ENCODE peak calls at places on chromosomes 1 and 21, in seven cellular contexts. I is fibroblast of pulmonary artery, C is CD14-positive monocyte, Z is HCT116, A is lung, S is cardiac muscle cell, B is IMR-90. L is an unnamed sample.

GRCh38 chr1:215600258-215600792 is 33.2 kb downstream of the KCTD3 start:
- DNase-seq in I (no peak), C (no peak), Z (no peak), A (no peak), S (no peak), B (no peak), L (no peak)

GRCh38 chr1:55284856-55285255 is 69.7 kb upstream of the USP24 start:
- DNase-seq in I (peak; percentile 67), C (no peak), Z (peak; percentile 29), A (no peak), S (peak; percentile 57), B (peak; percentile 60), L (peak; percentile 55)

GRCh38 chr1:51439895-51440294 is 79.2 kb downstream of the EPS15 start:
- DNase-seq in I (no peak), C (no peak), Z (no peak), A (no peak), S (no peak), B (no peak), L (no peak)

GRCh38 chr1:147612366-147612765 is 58.0 kb downstream of the ACP6 start:
- DNase-seq in I (no peak), C (no peak), Z (no peak), A (no peak), S (no peak), B (no peak), L (no peak)

GRCh38 chr1:234893725-234894630 is 234.7 kb downstream of the TOMM20 start:
- DNase-seq in I (peak; percentile 58), C (peak; percentile 62), Z (no peak), A (no peak), S (no peak), B (peak; percentile 80), L (no peak)

GRCh38 chr1:36851087-36851486 is 183.2 kb downstream of the GRIK3 start:
- DNase-seq in I (no peak), C (no peak), Z (no peak), A (no peak), S (no peak), B (no peak), L (no peak)

GRCh38 chr1:109275706-109276345 is 7.1 kb downstream of the PSRC1 start:
- DNase-seq in I (no peak), C (no peak), Z (no peak), A (no peak), S (no peak), B (peak; percentile 75), L (no peak)

GRCh38 chr1:226640288-226640687 is 91.7 kb downstream of the STUM start:
- DNase-seq in I (no peak), C (no peak), Z (no peak), A (no peak), S (no peak), B (no peak), L (no peak)

GRCh38 chr1:14061204-14061603 is 361.2 kb downstream of the PRDM2 start:
- DNase-seq in I (no peak), C (no peak), Z (no peak), A (no peak), S (no peak), B (no peak), L (no peak)

GRCh38 chr1:214670098-214670497 is 67.1 kb downstream of the CENPF start:
- DNase-seq in I (peak; percentile 90), C (no peak), Z (no peak), A (no peak), S (peak; percentile 60), B (peak; percentile 65), L (no peak)

GRCh38 chr1:55437692-55438091 is 222.5 kb upstream of the USP24 start:
- DNase-seq in I (no peak), C (no peak), Z (no peak), A (no peak), S (no peak), B (no peak), L (no peak)

DNA sequence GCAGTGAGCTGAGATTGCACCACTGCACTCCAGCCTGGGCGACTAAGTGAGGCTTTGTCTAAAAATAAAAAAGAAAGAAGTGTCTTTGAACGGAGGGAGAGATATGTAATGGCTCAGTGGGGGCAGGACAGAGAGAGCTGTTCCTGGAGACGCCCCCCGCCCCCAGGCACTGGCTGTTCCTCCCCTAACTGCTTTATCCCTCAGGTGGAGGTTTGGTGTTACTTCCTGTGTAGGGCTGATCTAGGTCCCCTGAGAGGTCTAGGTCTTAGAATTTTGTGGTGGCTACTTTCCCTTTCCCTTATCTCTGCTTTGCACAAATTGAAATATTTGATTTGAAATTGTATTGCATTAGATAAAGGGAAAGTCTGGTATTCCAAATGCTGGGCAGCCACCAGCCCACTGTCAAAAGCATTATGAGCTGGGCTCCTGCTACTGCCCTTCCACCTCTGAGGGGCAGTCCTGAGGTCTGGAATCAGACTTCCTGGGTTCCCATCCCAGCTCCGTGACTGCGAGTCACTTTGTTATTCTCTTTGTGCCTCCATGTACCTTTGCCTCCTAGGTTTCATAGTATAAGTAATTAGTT is 134.8 kb upstream of the KIF26B start:
- DNase-seq in I (no peak), C (no peak), Z (no peak), A (no peak), S (no peak), B (no peak), L (no peak)
- TF ChIP-seq CTCF in I (no peak), C (no peak), Z (no peak), A (no peak), S (no peak), B (no peak), L (no peak)

DNA sequence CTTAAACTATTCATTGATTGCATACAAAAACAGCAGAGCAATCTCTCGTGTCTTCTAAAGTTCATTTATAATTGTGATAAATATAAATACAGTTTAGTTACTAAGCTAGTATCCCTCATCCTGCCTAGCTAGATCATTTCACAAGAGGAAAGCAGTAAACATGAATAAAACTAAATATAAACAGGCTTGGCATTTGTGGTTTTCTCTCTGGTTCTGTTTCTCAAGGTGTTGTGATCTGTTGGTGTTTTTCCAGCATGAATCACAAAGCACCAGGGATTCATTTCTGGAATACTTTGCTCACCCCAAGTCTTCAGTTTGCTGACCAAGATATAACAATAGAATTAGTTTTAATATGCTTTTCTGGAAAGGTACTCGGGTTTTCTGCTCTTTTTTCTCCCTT is 32.7 kb upstream of the GLIS1 start:
- DNase-seq in I (peak; percentile 57), C (no peak), Z (no peak), A (no peak), S (no peak), B (peak; percentile 81), L (no peak)
- TF ChIP-seq CTCF in I (no peak), C (no peak), Z (no peak), A (no peak), S (no peak), B (no peak), L (no peak)

GRCh38 chr1:116881879-116882520 is 27.7 kb upstream of the PTGFRN start:
- DNase-seq in I (peak; percentile 99), C (peak; percentile 49), Z (no peak), A (peak; percentile 51), S (peak; percentile 31), B (peak; percentile 65), L (peak; percentile 31)

GRCh38 chr1:116880952-116881351 is 28.8 kb upstream of the PTGFRN start:
- DNase-seq in I (no peak), C (no peak), Z (no peak), A (no peak), S (no peak), B (no peak), L (no peak)

GRCh38 chr1:116879478-116880133 is 30.1 kb upstream of the PTGFRN start:
- DNase-seq in I (no peak), C (no peak), Z (no peak), A (no peak), S (no peak), B (no peak), L (no peak)

GRCh38 chr1:116877369-116877768 is 32.3 kb upstream of the PTGFRN start:
- DNase-seq in I (no peak), C (no peak), Z (no peak), A (no peak), S (no peak), B (no peak), L (no peak)

GRCh38 chr1:116878804-116879477 is 30.8 kb upstream of the PTGFRN start:
- DNase-seq in I (peak; percentile 77), C (no peak), Z (peak; percentile 18), A (no peak), S (peak; percentile 56), B (peak; percentile 17), L (no peak)
- TF ChIP-seq CTCF in I (peak; percentile 5), C (no peak), Z (no peak), A (no peak), S (no peak), B (no peak), L (no peak)

GRCh38 chr1:242129103-242129502 is 130.2 kb upstream of the MAP1LC3C start:
- DNase-seq in I (no peak), C (no peak), Z (peak; percentile 31), A (no peak), S (peak; percentile 45), B (no peak), L (no peak)
- TF ChIP-seq CTCF in I (no peak), C (no peak), Z (peak; percentile 43), A (no peak), S (no peak), B (no peak), L (no peak)

DNA sequence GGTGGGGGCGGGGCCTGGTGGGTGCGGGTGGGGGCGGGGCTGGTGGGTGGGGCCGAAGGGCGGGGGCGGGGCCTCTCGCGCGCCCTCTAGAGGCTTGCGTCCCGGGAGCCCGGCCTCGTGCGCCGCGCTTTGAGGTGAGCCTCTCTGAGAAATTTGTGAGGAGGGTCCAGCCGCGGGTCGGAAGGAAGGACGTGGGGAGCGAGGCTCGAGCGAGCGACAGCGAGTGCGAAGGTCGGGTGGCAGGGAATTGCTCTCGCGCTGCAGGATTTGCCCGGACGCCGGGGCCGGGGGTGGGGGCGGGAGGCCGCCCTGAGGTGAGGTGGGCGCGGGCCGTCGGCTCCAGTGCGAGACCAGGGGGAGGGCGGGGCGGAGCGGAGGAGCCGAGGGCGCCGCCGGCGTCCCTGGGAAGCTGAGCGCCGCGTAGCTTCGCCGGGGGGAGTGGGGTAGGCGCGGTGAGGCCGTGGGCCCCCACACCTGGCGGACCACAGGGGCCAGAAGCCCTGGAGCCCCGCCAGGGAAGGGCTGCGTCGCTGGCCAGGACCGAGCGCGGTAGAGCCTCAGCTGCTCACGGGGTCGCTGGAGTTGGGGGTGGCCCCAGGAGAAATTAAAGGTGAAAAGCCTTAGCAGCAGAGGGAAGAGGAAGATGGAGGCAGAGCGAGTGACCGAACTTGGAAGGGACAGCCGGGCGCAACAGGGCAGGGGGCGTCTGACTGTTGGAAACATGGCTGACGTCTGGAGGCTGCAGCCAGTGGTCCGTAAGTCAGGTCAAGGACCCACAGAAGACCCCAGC is 754 bp upstream of the LSS start:
- DNase-seq in I (no peak), C (no peak), Z (no peak), A (no peak), S (no peak), B (no peak), L (no peak)
- TF ChIP-seq CTCF in I (peak; percentile 39), C (peak; percentile 65), Z (peak; percentile 60), A (no peak), S (peak; percentile 38), B (peak; percentile 60), L (peak; percentile 34)

GRCh38 chr1:203858055-203858454 is 3.3 kb upstream of the SNRPE start:
- DNase-seq in I (peak; percentile 70), C (no peak), Z (no peak), A (no peak), S (no peak), B (peak; percentile 90), L (no peak)
- TF ChIP-seq CTCF in I (no peak), C (no peak), Z (no peak), A (no peak), S (no peak), B (no peak), L (no peak)

GRCh38 chr1:220908757-220909156 is 29.5 kb downstream of the HLX start:
- DNase-seq in I (peak; percentile 61), C (no peak), Z (peak; percentile 1), A (no peak), S (no peak), B (peak; percentile 44), L (peak; percentile 33)
- TF ChIP-seq CTCF in I (peak; percentile 75), C (peak; percentile 32), Z (peak; percentile 50), A (no peak), S (peak; percentile 64), B (peak; percentile 60), L (peak; percentile 49)